ENCODE peak calls at places on chromosomes 2 and 18, in seven cellular contexts. Y is brain microvascular endothelial cell, R is cardiac muscle cell, T is HFFc6, D is AG04450, K is osteoblast, G is HCT116. M is an unnamed sample.

GRCh38 chr2:183035954-183036669 is 2.1 kb downstream of the NCKAP1 start:
- DNase-seq in Y (no peak), R (no peak), T (no peak), D (no peak), K (no peak), G (no peak), M (no peak)

GRCh38 chr2:203685789-203686433 is 20.5 kb upstream of the CD28 start:
- DNase-seq in Y (no peak), R (no peak), T (no peak), D (no peak), K (no peak), G (no peak), M (no peak)

GRCh38 chr2:49067971-49068370 is 86.3 kb downstream of the FSHR start:
- DNase-seq in Y (no peak), R (no peak), T (no peak), D (no peak), K (no peak), G (no peak), M (no peak)

GRCh38 chr2:102871707-102872106 is 109.9 kb downstream of the TMEM182 start:
- DNase-seq in Y (no peak), R (no peak), T (no peak), D (no peak), K (no peak), G (no peak), M (no peak)

GRCh38 chr2:121049141-121049540 is 235.9 kb downstream of the TFCP2L1 start:
- DNase-seq in Y (no peak), R (no peak), T (no peak), D (no peak), K (no peak), G (no peak), M (no peak)

GRCh38 chr18:63553117-63553516 is 10.9 kb downstream of the SERPINB12 start:
- DNase-seq in Y (peak; percentile 85), R (peak; percentile 53), T (peak; percentile 92), D (peak; percentile 48), K (peak; percentile 23), G (peak; percentile 15), M (peak; percentile 12)

GRCh38 chr2:64137567-64137966 is 6.7 kb downstream of the PELI1 start:
- DNase-seq in Y (no peak), R (no peak), T (no peak), D (no peak), K (no peak), G (no peak), M (no peak)

GRCh38 chr2:235946590-235946989 is 221.6 kb downstream of the GBX2 start:
- DNase-seq in Y (no peak), R (no peak), T (no peak), D (no peak), K (no peak), G (no peak), M (no peak)

GRCh38 chr2:109701362-109701761 is 87.2 kb downstream of the SOWAHC start:
- DNase-seq in Y (no peak), R (no peak), T (no peak), D (no peak), K (no peak), G (no peak), M (no peak)

GRCh38 chr2:65057391-65058052 is 1.3 kb downstream of the CEP68 start:
- DNase-seq in Y (no peak), R (no peak), T (no peak), D (no peak), K (no peak), G (no peak), M (no peak)

GRCh38 chr2:46230115-46230571 is 67.1 kb upstream of the EPAS1 start:
- DNase-seq in Y (no peak), R (no peak), T (no peak), D (no peak), K (no peak), G (no peak), M (no peak)
- TF ChIP-seq CTCF in Y (peak; percentile 23), R (no peak), T (no peak), D (no peak), K (peak; percentile 9), G (no peak), M (no peak)

GRCh38 chr18:24443870-24444269 is 16.6 kb upstream of the HRH4 start:
- DNase-seq in Y (no peak), R (no peak), T (no peak), D (no peak), K (no peak), G (no peak), M (no peak)

GRCh38 chr18:24447961-24448360 is 12.5 kb upstream of the HRH4 start:
- DNase-seq in Y (no peak), R (no peak), T (no peak), D (no peak), K (no peak), G (no peak), M (no peak)

GRCh38 chr18:24446453-24446852 is 14.0 kb upstream of the HRH4 start:
- DNase-seq in Y (no peak), R (no peak), T (no peak), D (no peak), K (no peak), G (no peak), M (no peak)

GRCh38 chr18:24446953-24447537 is 13.4 kb upstream of the HRH4 start:
- DNase-seq in Y (no peak), R (no peak), T (no peak), D (no peak), K (no peak), G (no peak), M (no peak)
- TF ChIP-seq CTCF in Y (peak; percentile 32), R (peak; percentile 13), T (peak; percentile 56), D (peak; percentile 22), K (peak; percentile 30), G (peak; percentile 33), M (no peak)

DNA sequence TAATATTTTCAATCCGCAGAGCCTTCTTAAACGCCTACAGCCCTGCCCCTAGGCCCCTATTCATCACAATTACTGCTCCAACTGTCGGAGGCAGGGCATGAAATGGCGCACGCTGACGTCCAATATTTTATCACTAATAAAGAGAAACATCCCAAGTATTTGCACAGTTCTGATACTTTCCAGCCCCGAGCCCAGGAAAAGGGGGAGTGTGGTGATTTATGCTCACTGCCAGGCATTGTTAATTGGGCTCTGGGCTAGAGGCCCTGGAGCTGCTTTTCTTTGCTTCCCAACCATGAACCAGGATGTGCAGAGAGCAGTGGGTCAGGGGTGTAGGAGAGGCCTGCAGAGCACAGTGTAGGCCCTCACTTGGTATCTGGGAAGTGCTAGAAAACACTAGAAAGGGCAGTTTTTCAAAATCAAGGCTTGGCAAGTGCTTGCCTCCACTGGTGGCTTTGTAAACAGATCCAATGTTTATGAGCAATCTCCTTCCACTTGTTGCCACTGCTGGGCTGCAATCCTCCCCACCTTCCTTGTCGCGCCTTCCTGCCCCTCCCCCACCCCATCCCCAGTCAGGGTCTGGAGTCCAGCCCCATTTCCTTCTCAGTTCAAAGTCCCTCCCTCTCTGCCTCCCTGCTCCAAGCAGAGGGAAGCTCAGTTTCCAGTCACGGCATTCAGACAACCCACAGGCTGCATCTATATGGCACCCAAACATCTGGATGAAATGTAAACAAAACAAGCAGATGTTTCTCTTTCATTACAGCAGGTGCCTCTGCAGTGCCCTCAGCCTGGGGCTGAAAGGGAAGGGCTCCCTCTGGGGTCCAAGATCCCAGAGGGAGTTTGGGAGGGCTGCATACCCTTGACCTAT is 83.9 kb upstream of the PKDCC start:
- DNase-seq in Y (no peak), R (peak; percentile 58), T (no peak), D (no peak), K (peak; percentile 34), G (no peak), M (no peak)
- TF ChIP-seq CTCF in Y (no peak), R (no peak), T (no peak), D (no peak), K (no peak), G (no peak), M (no peak)

GRCh38 chr2:13524492-13524891 is 807.8 kb downstream of the TRIB2 start:
- DNase-seq in Y (no peak), R (no peak), T (no peak), D (no peak), K (no peak), G (no peak), M (no peak)

GRCh38 chr2:13522096-13522495 is 805.4 kb downstream of the TRIB2 start:
- DNase-seq in Y (no peak), R (no peak), T (no peak), D (no peak), K (no peak), G (no peak), M (no peak)

GRCh38 chr2:13522917-13523821 is 806.4 kb downstream of the TRIB2 start:
- DNase-seq in Y (peak; percentile 1), R (no peak), T (no peak), D (no peak), K (no peak), G (no peak), M (no peak)
- TF ChIP-seq CTCF in Y (no peak), R (no peak), T (no peak), D (no peak), K (no peak), G (no peak), M (no peak)

DNA sequence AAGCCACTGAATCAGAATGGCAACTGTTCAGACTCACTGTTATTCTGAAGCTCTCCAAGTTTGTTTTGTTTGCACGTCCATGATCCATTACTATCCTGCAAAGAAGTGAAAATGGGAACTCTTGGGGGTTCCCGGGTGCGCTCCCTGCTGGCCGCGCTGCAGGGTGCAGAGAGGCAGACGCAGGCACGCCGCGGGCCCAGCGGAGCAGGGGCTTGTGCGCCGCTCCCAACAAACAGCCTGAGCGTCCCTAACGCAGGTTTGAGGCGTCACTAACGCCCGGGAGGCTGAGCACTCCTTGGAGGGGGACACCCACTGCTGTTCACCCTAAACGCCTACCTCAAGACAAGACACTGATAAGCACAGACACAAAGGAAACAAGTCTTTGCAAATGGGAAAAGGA is 14.3 kb upstream of the PIEZO2 start:
- DNase-seq in Y (no peak), R (peak; percentile 47), T (no peak), D (no peak), K (no peak), G (no peak), M (no peak)
- TF ChIP-seq CTCF in Y (peak; percentile 82), R (peak; percentile 75), T (peak; percentile 34), D (peak; percentile 67), K (peak; percentile 6), G (no peak), M (no peak)

DNA sequence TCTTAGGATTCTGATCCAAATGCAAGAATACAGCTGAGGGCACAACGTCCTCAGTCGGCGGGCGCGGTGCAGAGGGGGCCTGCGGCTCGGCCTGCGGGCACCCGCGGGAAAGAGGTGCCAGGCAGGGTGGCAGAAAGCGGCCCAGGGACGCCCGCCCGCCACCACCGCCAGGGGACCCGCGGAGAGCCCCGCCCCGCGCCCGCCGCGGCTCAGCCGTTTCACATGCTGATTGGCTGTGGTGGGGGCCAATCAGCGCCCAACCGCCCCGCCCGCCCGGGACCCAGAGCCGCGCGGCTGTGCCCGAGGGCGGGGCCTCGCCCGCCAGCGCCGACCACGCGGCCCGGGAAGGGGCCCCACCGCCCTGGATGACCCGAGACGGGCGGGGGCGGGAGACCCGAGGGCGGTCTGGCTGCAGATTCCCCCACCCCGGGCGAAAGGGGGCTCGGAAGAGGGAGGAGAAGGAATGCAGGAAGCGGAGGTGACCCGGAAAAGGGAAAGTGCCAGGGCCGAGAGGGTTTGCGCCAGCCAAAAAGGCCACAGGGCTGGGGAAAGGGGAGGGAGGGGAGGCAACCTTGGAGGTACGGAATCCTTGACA is 8.0 kb downstream of the IRS1 start:
- DNase-seq in Y (peak; percentile 73), R (peak; percentile 95), T (peak; percentile 73), D (no peak), K (peak; percentile 99), G (no peak), M (no peak)
- TF ChIP-seq CTCF in Y (peak; percentile 20), R (peak; percentile 34), T (peak; percentile 74), D (peak; percentile 30), K (no peak), G (no peak), M (no peak)